ENCODE peak calls at places on chromosomes 1 and 21, in four cellular contexts. One of them, this sample, is unnamed.

GRCh38 chr21:38212716-38213115 is 44.1 kb upstream of the KCNJ15 start:
- DNase-seq in K562: no peak
- DNase-seq in HCT116: no peak
- DNase-seq in SK-N-SH: no peak
- DNase-seq in this sample: no peak

GRCh38 chr1:7481194-7481593 is 289.9 kb upstream of the VAMP3 start:
- DNase-seq in SK-N-SH: no peak
- DNase-seq in K562: no peak
- DNase-seq in HCT116: no peak
- DNase-seq in this sample: no peak

GRCh38 chr1:169630006-169630405 is at the start of gene SELP:
- DNase-seq in HCT116: no peak
- DNase-seq in SK-N-SH: no peak
- DNase-seq in K562: no peak
- DNase-seq in this sample: no peak

GRCh38 chr1:39980555-39981313 is 25.8 kb downstream of the MFSD2A start:
- DNase-seq in SK-N-SH: no peak
- DNase-seq in K562: peak; percentile 14
- DNase-seq in HCT116: no peak
- DNase-seq in this sample: no peak

GRCh38 chr1:26302733-26303405 is 3.6 kb downstream of the UBXN11 start:
- DNase-seq in SK-N-SH: no peak
- DNase-seq in K562: no peak
- DNase-seq in HCT116: no peak
- DNase-seq in this sample: no peak

GRCh38 chr1:113072757-113073456 is at the start of gene LRIG2:
- DNase-seq in HCT116: peak; percentile 97
- DNase-seq in SK-N-SH: peak; percentile 94
- DNase-seq in K562: peak; percentile 96
- DNase-seq in this sample: peak; percentile 91

GRCh38 chr1:172449585-172450523 is 6.0 kb upstream of the PIGC start:
- DNase-seq in HCT116: peak; percentile 39
- DNase-seq in SK-N-SH: peak; percentile 71
- DNase-seq in K562: peak; percentile 83
- DNase-seq in this sample: peak; percentile 85

GRCh38 chr1:160637821-160638539 is 8.9 kb downstream of the SLAMF1 start:
- DNase-seq in K562: no peak
- DNase-seq in SK-N-SH: no peak
- DNase-seq in HCT116: no peak
- DNase-seq in this sample: peak; percentile 58

GRCh38 chr1:9843576-9843945 is 19.8 kb upstream of the CLSTN1 start:
- DNase-seq in HCT116: no peak
- DNase-seq in K562: no peak
- DNase-seq in SK-N-SH: peak; percentile 41
- DNase-seq in this sample: no peak

GRCh38 chr1:190067592-190067991 is 410.1 kb downstream of the BRINP3 start:
- DNase-seq in SK-N-SH: no peak
- DNase-seq in K562: no peak
- DNase-seq in HCT116: no peak
- DNase-seq in this sample: no peak

GRCh38 chr21:38455403-38455802 is 42.9 kb downstream of the ERG start:
- DNase-seq in HCT116: no peak
- DNase-seq in SK-N-SH: no peak
- DNase-seq in K562: no peak
- DNase-seq in this sample: no peak

GRCh38 chr1:12552951-12553921 is 64.8 kb downstream of the DHRS3 start:
- DNase-seq in HCT116: no peak
- DNase-seq in K562: no peak
- DNase-seq in SK-N-SH: peak; percentile 66
- DNase-seq in this sample: peak; percentile 36

GRCh38 chr21:31660134-31660565 is 657 bp downstream of the SOD1 start:
- DNase-seq in SK-N-SH: no peak
- DNase-seq in HCT116: no peak
- DNase-seq in K562: no peak
- DNase-seq in this sample: no peak

GRCh38 chr1:117257291-117257690 is 46.6 kb upstream of the VTCN1 start:
- DNase-seq in K562: no peak
- DNase-seq in HCT116: no peak
- DNase-seq in SK-N-SH: no peak
- DNase-seq in this sample: no peak

GRCh38 chr1:35568975-35569395 is 4.1 kb upstream of the TFAP2E start:
- DNase-seq in SK-N-SH: peak; percentile 88
- DNase-seq in K562: peak; percentile 84
- DNase-seq in HCT116: peak; percentile 35
- DNase-seq in this sample: peak; percentile 60

GRCh38 chr1:180231506-180232420 is 1.7 kb downstream of the LHX4 start:
- DNase-seq in SK-N-SH: peak; percentile 61
- DNase-seq in K562: no peak
- DNase-seq in HCT116: peak; percentile 53
- DNase-seq in this sample: no peak

DNA sequence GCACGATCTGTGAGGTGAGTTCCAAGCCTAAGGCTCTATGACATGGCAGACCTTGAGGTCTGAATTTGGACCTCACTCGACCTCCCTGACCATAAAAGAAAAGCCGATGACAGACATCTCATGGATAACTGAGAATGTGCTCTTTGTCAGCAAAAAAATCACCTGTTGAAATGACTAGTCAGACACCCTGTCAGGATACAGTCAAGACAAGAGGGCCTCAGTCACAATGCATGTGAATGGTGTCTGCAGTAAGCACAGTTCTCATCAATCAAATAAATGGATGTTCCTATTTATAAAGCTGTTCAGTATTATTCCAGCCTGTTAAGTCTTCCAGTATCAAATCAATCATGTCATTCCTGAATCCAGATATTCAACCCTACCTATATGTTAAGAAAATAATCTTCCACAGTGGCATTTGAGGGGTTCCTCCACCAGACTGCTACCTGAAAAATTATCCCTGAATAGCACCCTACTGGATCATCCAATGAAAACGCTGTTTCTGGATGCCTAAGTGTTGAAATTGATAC is 28.6 kb upstream of the EXO1 start:
- DNase-seq in K562: no peak
- DNase-seq in HCT116: no peak
- DNase-seq in SK-N-SH: no peak
- DNase-seq in this sample: no peak
- TF ChIP-seq ELF1 in K562: no peak
- TF ChIP-seq ELF1 in HCT116: no peak
- TF ChIP-seq ELF1 in SK-N-SH: no peak
- TF ChIP-seq ELF1 in this sample: no peak

GRCh38 chr1:205576805-205577761 is 54.7 kb downstream of the ELK4 start:
- DNase-seq in SK-N-SH: no peak
- DNase-seq in HCT116: no peak
- DNase-seq in K562: no peak
- DNase-seq in this sample: no peak
- TF ChIP-seq ELF1 in SK-N-SH: no peak
- TF ChIP-seq ELF1 in HCT116: no peak
- TF ChIP-seq ELF1 in K562: no peak
- TF ChIP-seq ELF1 in this sample: no peak

DNA sequence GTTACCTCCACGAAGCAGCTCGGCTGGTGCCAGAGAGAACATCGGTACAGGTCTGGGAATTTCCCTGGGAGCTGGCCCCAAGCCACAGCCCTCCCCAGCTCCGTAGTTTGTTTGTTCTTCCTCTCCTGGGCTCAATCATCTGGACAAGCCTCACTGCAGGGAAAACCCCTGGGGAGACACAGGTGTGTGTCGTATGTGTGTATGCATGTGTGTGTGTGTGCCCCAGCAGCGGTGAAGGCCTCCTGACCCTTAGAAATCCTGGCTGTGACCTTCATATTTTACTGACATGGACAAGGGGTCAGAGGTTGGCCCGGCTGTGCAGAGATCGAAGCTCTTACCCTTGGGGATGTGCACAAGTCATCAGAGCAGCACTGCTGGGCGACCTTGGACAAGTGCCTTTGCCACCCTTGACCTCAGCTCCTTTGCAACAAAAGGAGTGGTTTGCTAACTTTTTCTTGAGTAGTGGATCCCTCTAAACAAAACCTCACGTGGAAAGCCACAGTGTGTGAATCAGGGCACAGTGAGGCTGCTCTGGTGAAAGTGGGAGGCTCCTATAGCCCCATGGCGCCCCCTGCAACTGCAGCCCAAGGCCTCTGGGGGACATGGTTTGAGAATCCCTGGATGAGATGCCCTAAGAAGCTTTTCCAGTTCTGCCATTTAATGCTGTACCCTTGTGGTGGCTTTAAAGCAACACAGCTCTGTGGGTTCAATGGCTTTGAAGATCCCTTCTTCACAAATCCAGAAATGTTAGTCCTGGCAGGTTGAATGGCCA is 12.3 kb upstream of the IL22RA1 start:
- DNase-seq in K562: peak; percentile 56
- DNase-seq in SK-N-SH: peak; percentile 43
- DNase-seq in HCT116: peak; percentile 19
- DNase-seq in this sample: peak; percentile 30
- TF ChIP-seq ELF1 in K562: no peak
- TF ChIP-seq ELF1 in SK-N-SH: no peak
- TF ChIP-seq ELF1 in HCT116: no peak
- TF ChIP-seq ELF1 in this sample: no peak

GRCh38 chr1:50975436-50975835 is 5.4 kb downstream of the CDKN2C start:
- DNase-seq in HCT116: no peak
- DNase-seq in SK-N-SH: no peak
- DNase-seq in K562: no peak
- DNase-seq in this sample: no peak

GRCh38 chr1:50972766-50973165 is 2.7 kb downstream of the CDKN2C start:
- DNase-seq in SK-N-SH: no peak
- DNase-seq in K562: no peak
- DNase-seq in HCT116: no peak
- DNase-seq in this sample: no peak

GRCh38 chr1:50974618-50974935 is 4.5 kb downstream of the CDKN2C start:
- DNase-seq in HCT116: no peak
- DNase-seq in K562: no peak
- DNase-seq in SK-N-SH: no peak
- DNase-seq in this sample: no peak

GRCh38 chr1:50973255-50973654 is 3.2 kb downstream of the CDKN2C start:
- DNase-seq in K562: no peak
- DNase-seq in SK-N-SH: no peak
- DNase-seq in HCT116: no peak
- DNase-seq in this sample: no peak

GRCh38 chr1:50973875-50974617 is 4.0 kb downstream of the CDKN2C start:
- DNase-seq in K562: no peak
- DNase-seq in HCT116: no peak
- DNase-seq in SK-N-SH: no peak
- DNase-seq in this sample: no peak
- TF ChIP-seq ELF1 in K562: no peak
- TF ChIP-seq ELF1 in HCT116: no peak
- TF ChIP-seq ELF1 in SK-N-SH: no peak
- TF ChIP-seq ELF1 in this sample: no peak

This sample was measured in HepG2.